ENCODE peak calls at places on chromosome 3, in seven cellular contexts. One of them, this sample, is unnamed.

GRCh38 chr3:16309558-16309957 is 44.5 kb downstream of the OXNAD1 start:
- DNase-seq in Calu3: peak; percentile 21
- DNase-seq in AG04450: no peak
- DNase-seq in nephron progenitor cell: no peak
- DNase-seq in psoas muscle: no peak
- DNase-seq in AG10803: no peak
- DNase-seq in CD8-positive, alpha-beta T cell: peak; percentile 45
- DNase-seq in this sample: no peak

GRCh38 chr3:157204431-157204830 is 44.5 kb upstream of the CCNL1 start:
- DNase-seq in Calu3: no peak
- DNase-seq in AG04450: peak; percentile 11
- DNase-seq in nephron progenitor cell: no peak
- DNase-seq in psoas muscle: no peak
- DNase-seq in AG10803: peak; percentile 74
- DNase-seq in CD8-positive, alpha-beta T cell: no peak
- DNase-seq in this sample: no peak

GRCh38 chr3:54122046-54122801 is at the start of gene CACNA2D3:
- DNase-seq in Calu3: no peak
- DNase-seq in AG04450: no peak
- DNase-seq in nephron progenitor cell: peak; percentile 67
- DNase-seq in psoas muscle: peak; percentile 61
- DNase-seq in AG10803: no peak
- DNase-seq in CD8-positive, alpha-beta T cell: no peak
- DNase-seq in this sample: no peak

GRCh38 chr3:128416578-128417150 is 50.0 kb downstream of the DNAJB8 start:
- DNase-seq in Calu3: peak; percentile 90
- DNase-seq in AG04450: no peak
- DNase-seq in nephron progenitor cell: no peak
- DNase-seq in psoas muscle: no peak
- DNase-seq in AG10803: peak; percentile 85
- DNase-seq in CD8-positive, alpha-beta T cell: no peak
- DNase-seq in this sample: no peak

GRCh38 chr3:13277860-13278531 is 142.1 kb downstream of the NUP210 start:
- DNase-seq in Calu3: no peak
- DNase-seq in AG04450: no peak
- DNase-seq in nephron progenitor cell: no peak
- DNase-seq in psoas muscle: no peak
- DNase-seq in AG10803: no peak
- DNase-seq in CD8-positive, alpha-beta T cell: no peak
- DNase-seq in this sample: no peak

GRCh38 chr3:63976166-63976861 is 47.0 kb downstream of the PSMD6 start:
- DNase-seq in Calu3: no peak
- DNase-seq in AG04450: peak; percentile 81
- DNase-seq in nephron progenitor cell: no peak
- DNase-seq in psoas muscle: no peak
- DNase-seq in AG10803: peak; percentile 97
- DNase-seq in CD8-positive, alpha-beta T cell: no peak
- DNase-seq in this sample: no peak

GRCh38 chr3:177591371-177591770 is 394.1 kb upstream of the TBL1XR1 start:
- DNase-seq in Calu3: no peak
- DNase-seq in AG04450: no peak
- DNase-seq in nephron progenitor cell: no peak
- DNase-seq in psoas muscle: no peak
- DNase-seq in AG10803: peak; percentile 58
- DNase-seq in CD8-positive, alpha-beta T cell: no peak
- DNase-seq in this sample: peak; percentile 19

GRCh38 chr3:95319921-95320494 is 1257.1 kb downstream of the NSUN3 start:
- DNase-seq in Calu3: no peak
- DNase-seq in AG04450: no peak
- DNase-seq in nephron progenitor cell: no peak
- DNase-seq in psoas muscle: no peak
- DNase-seq in AG10803: no peak
- DNase-seq in CD8-positive, alpha-beta T cell: no peak
- DNase-seq in this sample: no peak

DNA sequence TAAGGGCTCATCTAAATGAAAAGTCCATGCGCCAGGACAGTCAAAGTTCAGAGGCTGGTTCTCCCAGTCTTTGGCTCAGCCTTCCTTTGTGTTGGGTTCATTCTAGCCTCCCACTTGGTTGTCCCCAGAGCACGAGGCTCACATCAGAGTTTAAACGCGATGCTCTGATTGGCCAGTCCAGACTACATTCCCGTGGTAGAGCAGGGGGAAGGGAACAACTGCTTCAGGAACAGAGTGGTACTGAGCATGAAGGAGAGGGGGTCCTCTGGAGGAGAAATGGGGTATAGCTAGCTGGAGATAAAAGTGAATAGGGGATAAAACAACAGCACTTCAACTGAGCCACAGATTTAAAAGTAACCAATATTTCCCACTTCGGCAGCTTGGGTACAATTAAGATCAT is 32.2 kb downstream of the ANAPC13 start:
- DNase-seq in Calu3: no peak
- DNase-seq in AG04450: no peak
- DNase-seq in nephron progenitor cell: no peak
- DNase-seq in psoas muscle: no peak
- DNase-seq in AG10803: no peak
- DNase-seq in CD8-positive, alpha-beta T cell: no peak
- DNase-seq in this sample: no peak
- TF ChIP-seq CTCF in Calu3: no peak
- TF ChIP-seq CTCF in AG04450: peak; percentile 10
- TF ChIP-seq CTCF in nephron progenitor cell: no peak
- TF ChIP-seq CTCF in psoas muscle: no peak
- TF ChIP-seq CTCF in AG10803: peak; percentile 18
- TF ChIP-seq CTCF in CD8-positive, alpha-beta T cell: no peak
- TF ChIP-seq CTCF in this sample: no peak

GRCh38 chr3:114527036-114527644 is 233.3 kb downstream of the TIGIT start:
- DNase-seq in Calu3: peak; percentile 10
- DNase-seq in AG04450: no peak
- DNase-seq in nephron progenitor cell: no peak
- DNase-seq in psoas muscle: no peak
- DNase-seq in AG10803: peak; percentile 41
- DNase-seq in CD8-positive, alpha-beta T cell: no peak
- DNase-seq in this sample: no peak
- TF ChIP-seq CTCF in Calu3: peak; percentile 70
- TF ChIP-seq CTCF in AG04450: peak; percentile 69
- TF ChIP-seq CTCF in nephron progenitor cell: peak; percentile 50
- TF ChIP-seq CTCF in psoas muscle: no peak
- TF ChIP-seq CTCF in AG10803: peak; percentile 70
- TF ChIP-seq CTCF in CD8-positive, alpha-beta T cell: peak; percentile 18
- TF ChIP-seq CTCF in this sample: no peak

GRCh38 chr3:150844484-150844883 is 60.8 kb downstream of the MINDY4B start:
- DNase-seq in Calu3: no peak
- DNase-seq in AG04450: no peak
- DNase-seq in nephron progenitor cell: no peak
- DNase-seq in psoas muscle: no peak
- DNase-seq in AG10803: no peak
- DNase-seq in CD8-positive, alpha-beta T cell: no peak
- DNase-seq in this sample: no peak

GRCh38 chr3:150843241-150843640 is 62.0 kb downstream of the MINDY4B start:
- DNase-seq in Calu3: no peak
- DNase-seq in AG04450: no peak
- DNase-seq in nephron progenitor cell: no peak
- DNase-seq in psoas muscle: no peak
- DNase-seq in AG10803: no peak
- DNase-seq in CD8-positive, alpha-beta T cell: no peak
- DNase-seq in this sample: no peak

GRCh38 chr3:150840733-150841515 is 64.3 kb downstream of the MINDY4B start:
- DNase-seq in Calu3: no peak
- DNase-seq in AG04450: no peak
- DNase-seq in nephron progenitor cell: no peak
- DNase-seq in psoas muscle: no peak
- DNase-seq in AG10803: no peak
- DNase-seq in CD8-positive, alpha-beta T cell: no peak
- DNase-seq in this sample: no peak
- TF ChIP-seq CTCF in Calu3: no peak
- TF ChIP-seq CTCF in AG04450: no peak
- TF ChIP-seq CTCF in nephron progenitor cell: no peak
- TF ChIP-seq CTCF in psoas muscle: no peak
- TF ChIP-seq CTCF in AG10803: no peak
- TF ChIP-seq CTCF in CD8-positive, alpha-beta T cell: no peak
- TF ChIP-seq CTCF in this sample: no peak

GRCh38 chr3:59429203-59429602 is 379.4 kb upstream of the CFAP20DC start:
- DNase-seq in Calu3: no peak
- DNase-seq in AG04450: no peak
- DNase-seq in nephron progenitor cell: no peak
- DNase-seq in psoas muscle: no peak
- DNase-seq in AG10803: peak; percentile 31
- DNase-seq in CD8-positive, alpha-beta T cell: no peak
- DNase-seq in this sample: no peak

GRCh38 chr3:59425942-59426341 is 376.1 kb upstream of the CFAP20DC start:
- DNase-seq in Calu3: no peak
- DNase-seq in AG04450: no peak
- DNase-seq in nephron progenitor cell: no peak
- DNase-seq in psoas muscle: no peak
- DNase-seq in AG10803: no peak
- DNase-seq in CD8-positive, alpha-beta T cell: peak; percentile 52
- DNase-seq in this sample: peak; percentile 25

GRCh38 chr3:59424268-59425010 is 374.6 kb upstream of the CFAP20DC start:
- DNase-seq in Calu3: no peak
- DNase-seq in AG04450: peak; percentile 69
- DNase-seq in nephron progenitor cell: no peak
- DNase-seq in psoas muscle: no peak
- DNase-seq in AG10803: peak; percentile 93
- DNase-seq in CD8-positive, alpha-beta T cell: peak; percentile 20
- DNase-seq in this sample: peak; percentile 17

GRCh38 chr3:59425371-59425770 is 375.5 kb upstream of the CFAP20DC start:
- DNase-seq in Calu3: no peak
- DNase-seq in AG04450: peak; percentile 82
- DNase-seq in nephron progenitor cell: no peak
- DNase-seq in psoas muscle: no peak
- DNase-seq in AG10803: peak; percentile 86
- DNase-seq in CD8-positive, alpha-beta T cell: no peak
- DNase-seq in this sample: no peak

DNA sequence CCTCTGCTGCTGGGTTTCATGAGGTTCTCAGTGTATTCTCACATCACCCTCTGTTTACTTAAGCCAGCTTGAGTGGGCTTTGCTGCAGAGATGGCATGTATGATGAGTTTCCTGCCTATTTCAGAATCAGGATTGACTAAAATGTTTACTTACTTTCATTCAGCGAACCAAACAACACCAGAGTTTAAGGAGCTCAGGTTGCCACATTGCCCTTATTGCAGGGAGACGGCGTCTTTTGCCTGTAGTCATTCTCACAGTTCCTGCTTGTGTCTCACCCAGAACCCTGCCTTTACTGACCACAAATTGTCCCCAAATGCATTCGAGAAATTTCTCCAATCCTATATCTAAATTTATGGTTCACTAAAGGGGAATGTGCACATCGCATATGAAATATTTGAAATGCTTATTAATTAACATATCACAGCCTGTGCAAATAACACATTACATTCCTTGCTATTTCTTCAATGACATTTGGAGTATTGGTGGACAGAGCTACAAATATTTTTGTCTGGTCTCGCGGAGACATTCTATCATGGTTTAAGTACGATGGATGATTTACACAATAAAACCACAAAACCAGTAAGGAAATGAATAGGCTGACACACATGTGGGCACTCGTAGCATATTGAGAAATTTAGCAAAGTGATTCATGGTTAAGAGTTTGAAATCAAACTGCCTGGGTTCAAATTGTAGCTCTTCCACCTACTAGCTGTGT is 377.2 kb upstream of the CFAP20DC start:
- DNase-seq in Calu3: no peak
- DNase-seq in AG04450: no peak
- DNase-seq in nephron progenitor cell: no peak
- DNase-seq in psoas muscle: no peak
- DNase-seq in AG10803: peak; percentile 97
- DNase-seq in CD8-positive, alpha-beta T cell: no peak
- DNase-seq in this sample: no peak
- TF ChIP-seq CTCF in Calu3: no peak
- TF ChIP-seq CTCF in AG04450: no peak
- TF ChIP-seq CTCF in nephron progenitor cell: no peak
- TF ChIP-seq CTCF in psoas muscle: no peak
- TF ChIP-seq CTCF in AG10803: no peak
- TF ChIP-seq CTCF in CD8-positive, alpha-beta T cell: no peak
- TF ChIP-seq CTCF in this sample: no peak

DNA sequence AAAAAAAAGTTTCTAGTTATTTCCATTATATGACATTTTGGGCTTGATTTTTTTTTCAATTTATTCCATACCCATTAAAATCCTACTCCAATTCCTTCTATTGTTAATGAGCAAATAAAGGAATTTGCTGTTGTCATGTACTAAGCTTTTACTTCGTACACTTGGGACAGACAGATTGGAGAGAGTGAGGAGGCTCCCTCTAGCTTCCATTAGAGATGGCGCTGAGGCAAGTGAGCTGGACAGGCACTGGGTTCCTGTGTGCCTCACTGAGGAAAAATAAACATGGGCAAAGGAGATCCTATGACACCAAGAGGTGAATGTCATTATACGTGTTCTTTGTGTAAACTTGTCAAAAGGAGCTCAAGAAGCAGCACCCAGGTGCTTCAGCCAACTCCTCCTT is 441.1 kb upstream of the MDFIC2 start:
- DNase-seq in Calu3: no peak
- DNase-seq in AG04450: no peak
- DNase-seq in nephron progenitor cell: no peak
- DNase-seq in psoas muscle: no peak
- DNase-seq in AG10803: no peak
- DNase-seq in CD8-positive, alpha-beta T cell: no peak
- DNase-seq in this sample: no peak
- TF ChIP-seq CTCF in Calu3: no peak
- TF ChIP-seq CTCF in AG04450: peak; percentile 30
- TF ChIP-seq CTCF in nephron progenitor cell: no peak
- TF ChIP-seq CTCF in psoas muscle: no peak
- TF ChIP-seq CTCF in AG10803: no peak
- TF ChIP-seq CTCF in CD8-positive, alpha-beta T cell: no peak
- TF ChIP-seq CTCF in this sample: no peak

GRCh38 chr3:107516475-107516874 is 6.3 kb upstream of the BBX start:
- DNase-seq in Calu3: no peak
- DNase-seq in AG04450: no peak
- DNase-seq in nephron progenitor cell: no peak
- DNase-seq in psoas muscle: no peak
- DNase-seq in AG10803: no peak
- DNase-seq in CD8-positive, alpha-beta T cell: no peak
- DNase-seq in this sample: no peak

GRCh38 chr3:107508331-107508730 is 14.4 kb upstream of the BBX start:
- DNase-seq in Calu3: no peak
- DNase-seq in AG04450: no peak
- DNase-seq in nephron progenitor cell: no peak
- DNase-seq in psoas muscle: no peak
- DNase-seq in AG10803: no peak
- DNase-seq in CD8-positive, alpha-beta T cell: no peak
- DNase-seq in this sample: no peak

GRCh38 chr3:107506458-107506857 is 16.3 kb upstream of the BBX start:
- DNase-seq in Calu3: no peak
- DNase-seq in AG04450: no peak
- DNase-seq in nephron progenitor cell: no peak
- DNase-seq in psoas muscle: no peak
- DNase-seq in AG10803: no peak
- DNase-seq in CD8-positive, alpha-beta T cell: no peak
- DNase-seq in this sample: no peak

GRCh38 chr3:107514453-107514852 is 8.3 kb upstream of the BBX start:
- DNase-seq in Calu3: no peak
- DNase-seq in AG04450: no peak
- DNase-seq in nephron progenitor cell: no peak
- DNase-seq in psoas muscle: no peak
- DNase-seq in AG10803: no peak
- DNase-seq in CD8-positive, alpha-beta T cell: no peak
- DNase-seq in this sample: no peak

DNA sequence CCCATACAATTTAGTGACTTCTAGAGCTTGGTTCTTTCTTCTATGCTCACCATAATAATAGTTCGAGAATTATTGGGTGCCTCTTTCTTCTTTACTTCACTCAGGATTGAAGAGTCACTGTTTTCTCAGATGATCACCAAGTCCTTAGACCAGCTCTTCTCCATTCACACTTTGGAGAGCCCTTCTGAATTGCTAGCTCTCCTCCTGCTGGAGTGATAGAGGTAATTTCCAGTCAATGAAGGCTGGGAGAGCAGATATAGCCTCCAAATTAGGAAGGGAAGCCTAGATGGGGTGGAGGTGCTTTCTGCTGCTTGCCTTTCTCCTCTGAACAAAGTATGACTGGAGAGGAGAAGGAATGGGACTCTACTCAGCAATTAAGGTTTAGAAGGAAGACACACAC is 10.7 kb upstream of the BBX start:
- DNase-seq in Calu3: no peak
- DNase-seq in AG04450: no peak
- DNase-seq in nephron progenitor cell: no peak
- DNase-seq in psoas muscle: no peak
- DNase-seq in AG10803: no peak
- DNase-seq in CD8-positive, alpha-beta T cell: no peak
- DNase-seq in this sample: no peak
- TF ChIP-seq CTCF in Calu3: no peak
- TF ChIP-seq CTCF in AG04450: no peak
- TF ChIP-seq CTCF in nephron progenitor cell: no peak
- TF ChIP-seq CTCF in psoas muscle: no peak
- TF ChIP-seq CTCF in AG10803: peak; percentile 13
- TF ChIP-seq CTCF in CD8-positive, alpha-beta T cell: no peak
- TF ChIP-seq CTCF in this sample: no peak

This sample was measured in natural killer cell.